ENCODE peak calls at places on chromosome X, in six cellular contexts. One of them, this sample, is unnamed.

GRCh38 chrX:71542411-71542810 is 9.5 kb downstream of the OGT start:
- DNase-seq in IMR-90: peak; percentile 77
- DNase-seq in OCI-LY7: no peak
- DNase-seq in CD8-positive, alpha-beta memory T cell: no peak
- DNase-seq in PC-9: peak; percentile 52
- DNase-seq in stomach: no peak
- DNase-seq in this sample: no peak

GRCh38 chrX:102138064-102138463 is 4.2 kb downstream of the TCEAL6 start:
- DNase-seq in IMR-90: no peak
- DNase-seq in OCI-LY7: no peak
- DNase-seq in CD8-positive, alpha-beta memory T cell: no peak
- DNase-seq in PC-9: no peak
- DNase-seq in stomach: no peak
- DNase-seq in this sample: no peak

GRCh38 chrX:108341947-108342346 is 96.3 kb downstream of the COL4A6 start:
- DNase-seq in IMR-90: no peak
- DNase-seq in OCI-LY7: no peak
- DNase-seq in CD8-positive, alpha-beta memory T cell: no peak
- DNase-seq in PC-9: no peak
- DNase-seq in stomach: no peak
- DNase-seq in this sample: no peak

GRCh38 chrX:115595049-115595448 is 34.1 kb downstream of the PLS3 start:
- DNase-seq in IMR-90: no peak
- DNase-seq in OCI-LY7: no peak
- DNase-seq in CD8-positive, alpha-beta memory T cell: no peak
- DNase-seq in PC-9: no peak
- DNase-seq in stomach: no peak
- DNase-seq in this sample: no peak

GRCh38 chrX:150805736-150806135 is 92.7 kb downstream of the CD99L2 start:
- DNase-seq in IMR-90: peak; percentile 1
- DNase-seq in OCI-LY7: no peak
- DNase-seq in CD8-positive, alpha-beta memory T cell: no peak
- DNase-seq in PC-9: no peak
- DNase-seq in stomach: no peak
- DNase-seq in this sample: no peak

GRCh38 chrX:110509778-110510510 is 151.3 kb downstream of the RTL9 start:
- DNase-seq in IMR-90: no peak
- DNase-seq in OCI-LY7: no peak
- DNase-seq in CD8-positive, alpha-beta memory T cell: no peak
- DNase-seq in PC-9: peak; percentile 72
- DNase-seq in stomach: no peak
- DNase-seq in this sample: no peak

GRCh38 chrX:152637649-152638442 is at the start of gene GABRQ:
- DNase-seq in IMR-90: no peak
- DNase-seq in OCI-LY7: no peak
- DNase-seq in CD8-positive, alpha-beta memory T cell: no peak
- DNase-seq in PC-9: no peak
- DNase-seq in stomach: peak; percentile 29
- DNase-seq in this sample: peak; percentile 67

GRCh38 chrX:63250253-63250868 is 100.8 kb downstream of the SPIN4 start:
- DNase-seq in IMR-90: peak; percentile 85
- DNase-seq in OCI-LY7: peak; percentile 64
- DNase-seq in CD8-positive, alpha-beta memory T cell: no peak
- DNase-seq in PC-9: peak; percentile 66
- DNase-seq in stomach: peak; percentile 26
- DNase-seq in this sample: no peak

GRCh38 chrX:46757593-46757992 is 1.3 kb downstream of the SLC9A7 start:
- DNase-seq in IMR-90: peak; percentile 33
- DNase-seq in OCI-LY7: peak; percentile 13
- DNase-seq in CD8-positive, alpha-beta memory T cell: no peak
- DNase-seq in PC-9: no peak
- DNase-seq in stomach: no peak
- DNase-seq in this sample: no peak

GRCh38 chrX:131762802-131763234 is 218.9 kb downstream of the OR13H1 start:
- DNase-seq in IMR-90: peak; percentile 77
- DNase-seq in OCI-LY7: no peak
- DNase-seq in CD8-positive, alpha-beta memory T cell: no peak
- DNase-seq in PC-9: no peak
- DNase-seq in stomach: peak; percentile 48
- DNase-seq in this sample: no peak

GRCh38 chrX:16445166-16445752 is 204.7 kb upstream of the S100G start:
- DNase-seq in IMR-90: peak; percentile 47
- DNase-seq in OCI-LY7: peak; percentile 48
- DNase-seq in CD8-positive, alpha-beta memory T cell: peak; percentile 6
- DNase-seq in PC-9: no peak
- DNase-seq in stomach: peak; percentile 39
- DNase-seq in this sample: no peak

GRCh38 chrX:16826207-16826606 is 39.9 kb downstream of the TXLNG start:
- DNase-seq in IMR-90: peak; percentile 74
- DNase-seq in OCI-LY7: peak; percentile 45
- DNase-seq in CD8-positive, alpha-beta memory T cell: no peak
- DNase-seq in PC-9: peak; percentile 46
- DNase-seq in stomach: no peak
- DNase-seq in this sample: no peak

GRCh38 chrX:118475903-118476302 is 19.7 kb upstream of the DOCK11 start:
- DNase-seq in IMR-90: no peak
- DNase-seq in OCI-LY7: no peak
- DNase-seq in CD8-positive, alpha-beta memory T cell: no peak
- DNase-seq in PC-9: peak; percentile 82
- DNase-seq in stomach: no peak
- DNase-seq in this sample: no peak

GRCh38 chrX:127112726-127113125 is 293.2 kb downstream of the PRR32 start:
- DNase-seq in IMR-90: no peak
- DNase-seq in OCI-LY7: no peak
- DNase-seq in CD8-positive, alpha-beta memory T cell: no peak
- DNase-seq in PC-9: no peak
- DNase-seq in stomach: no peak
- DNase-seq in this sample: no peak

GRCh38 chrX:11591712-11592351 is 73.9 kb downstream of the ARHGAP6 start:
- DNase-seq in IMR-90: no peak
- DNase-seq in OCI-LY7: peak; percentile 1
- DNase-seq in CD8-positive, alpha-beta memory T cell: no peak
- DNase-seq in PC-9: no peak
- DNase-seq in stomach: no peak
- DNase-seq in this sample: no peak

GRCh38 chrX:115562492-115562872 is 1.5 kb downstream of the PLS3 start:
- DNase-seq in IMR-90: peak; percentile 51
- DNase-seq in OCI-LY7: no peak
- DNase-seq in CD8-positive, alpha-beta memory T cell: no peak
- DNase-seq in PC-9: peak; percentile 66
- DNase-seq in stomach: no peak
- DNase-seq in this sample: no peak

DNA sequence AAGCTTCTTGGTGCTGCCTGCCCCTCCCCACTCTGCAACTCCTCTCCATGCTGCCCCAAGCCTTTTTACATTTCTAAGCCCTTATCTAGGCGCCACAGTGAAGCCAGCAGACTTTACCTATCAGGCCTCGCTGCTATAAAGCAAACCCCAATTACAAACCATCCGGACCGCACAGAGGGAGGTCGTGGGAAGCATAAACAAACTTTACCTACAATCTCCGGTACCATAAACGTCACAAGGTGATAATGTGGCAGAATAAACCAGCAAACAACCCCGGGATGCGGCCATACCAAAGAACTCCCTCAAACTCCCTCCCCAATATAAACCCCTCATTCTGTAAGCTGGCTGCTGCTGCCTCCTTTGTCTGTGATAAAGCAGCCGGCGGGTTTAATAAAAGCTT is 54.0 kb upstream of the ZCCHC13 start:
- DNase-seq in IMR-90: no peak
- DNase-seq in OCI-LY7: no peak
- DNase-seq in CD8-positive, alpha-beta memory T cell: no peak
- DNase-seq in PC-9: no peak
- DNase-seq in stomach: no peak
- DNase-seq in this sample: no peak
- H3K27ac ChIP-seq in IMR-90: peak overlapping the region; percentile 55
- H3K27ac ChIP-seq in OCI-LY7: no peak overlapping the region
- H3K27ac ChIP-seq in CD8-positive, alpha-beta memory T cell: no peak overlapping the region
- H3K27ac ChIP-seq in PC-9: peak overlapping the region; percentile 81
- H3K27ac ChIP-seq in stomach: peak overlapping the region; percentile 55
- H3K27ac ChIP-seq in this sample: peak overlapping the region; percentile 24

DNA sequence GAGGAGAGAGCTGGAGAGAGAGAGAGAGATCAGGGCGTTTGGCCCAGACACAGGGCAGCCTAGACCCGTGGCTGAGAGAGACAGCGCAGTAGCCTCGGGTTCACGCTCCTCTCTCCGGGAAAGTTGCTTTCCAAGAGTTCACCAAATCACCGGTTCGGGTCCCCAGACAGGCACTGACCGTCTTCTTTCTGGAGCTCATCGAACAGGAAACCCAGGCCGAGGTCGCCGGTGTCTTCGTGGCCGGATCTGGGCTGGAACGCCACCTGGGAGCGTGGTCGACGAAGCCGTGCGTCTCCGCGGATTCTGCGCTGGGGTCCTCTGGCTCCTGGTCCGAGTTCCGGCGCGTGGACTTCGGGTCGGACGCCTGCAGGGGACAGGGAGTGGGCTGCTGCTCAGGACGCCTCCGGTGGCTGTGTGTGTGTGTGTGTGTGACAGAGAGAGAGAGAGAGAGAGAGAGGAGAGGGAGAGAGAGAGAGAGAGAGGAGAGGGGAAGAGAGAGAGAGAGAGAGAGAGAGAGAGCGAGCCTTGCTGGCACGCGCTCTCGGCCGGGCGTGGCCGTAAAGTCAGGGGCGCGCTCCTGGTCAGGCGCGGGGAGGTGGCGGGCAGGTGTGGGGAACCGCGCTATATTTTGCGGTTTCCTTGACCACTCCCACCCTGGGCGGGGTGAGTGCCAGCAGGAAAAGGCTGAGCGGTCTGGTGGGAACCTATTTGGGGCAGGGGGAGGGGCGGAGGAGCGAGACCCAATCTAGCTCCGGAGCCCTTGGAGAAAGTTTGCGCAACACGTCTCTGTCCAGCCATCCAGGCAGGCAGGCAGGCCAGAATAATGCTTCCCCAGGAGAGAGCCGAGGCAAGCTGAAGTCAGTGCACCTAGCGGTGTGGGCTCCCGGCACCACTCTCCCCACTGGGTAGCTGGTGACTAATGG is 62.1 kb downstream of the RHOXF2B start:
- DNase-seq in IMR-90: no peak
- DNase-seq in OCI-LY7: no peak
- DNase-seq in CD8-positive, alpha-beta memory T cell: no peak
- DNase-seq in PC-9: no peak
- DNase-seq in stomach: no peak
- DNase-seq in this sample: peak; percentile 67
- H3K4me3 ChIP-seq in IMR-90: no peak overlapping the region
- H3K4me3 ChIP-seq in OCI-LY7: no peak overlapping the region
- H3K4me3 ChIP-seq in CD8-positive, alpha-beta memory T cell: no peak overlapping the region
- H3K4me3 ChIP-seq in PC-9: no peak overlapping the region
- H3K4me3 ChIP-seq in stomach: peak overlapping the region; percentile 43
- H3K4me3 ChIP-seq in this sample: peak overlapping the region; percentile 29

GRCh38 chrX:9665113-9665512 is 100.5 kb downstream of the GPR143 start:
- DNase-seq in IMR-90: no peak
- DNase-seq in OCI-LY7: no peak
- DNase-seq in CD8-positive, alpha-beta memory T cell: no peak
- DNase-seq in PC-9: no peak
- DNase-seq in stomach: no peak
- DNase-seq in this sample: no peak

GRCh38 chrX:9671998-9672397 is 93.6 kb downstream of the GPR143 start:
- DNase-seq in IMR-90: no peak
- DNase-seq in OCI-LY7: no peak
- DNase-seq in CD8-positive, alpha-beta memory T cell: no peak
- DNase-seq in PC-9: no peak
- DNase-seq in stomach: no peak
- DNase-seq in this sample: no peak

GRCh38 chrX:9668537-9668936 is 97.1 kb downstream of the GPR143 start:
- DNase-seq in IMR-90: peak; percentile 75
- DNase-seq in OCI-LY7: no peak
- DNase-seq in CD8-positive, alpha-beta memory T cell: no peak
- DNase-seq in PC-9: no peak
- DNase-seq in stomach: no peak
- DNase-seq in this sample: no peak

GRCh38 chrX:9676311-9676710 is 89.3 kb downstream of the GPR143 start:
- DNase-seq in IMR-90: no peak
- DNase-seq in OCI-LY7: no peak
- DNase-seq in CD8-positive, alpha-beta memory T cell: no peak
- DNase-seq in PC-9: no peak
- DNase-seq in stomach: no peak
- DNase-seq in this sample: no peak

DNA sequence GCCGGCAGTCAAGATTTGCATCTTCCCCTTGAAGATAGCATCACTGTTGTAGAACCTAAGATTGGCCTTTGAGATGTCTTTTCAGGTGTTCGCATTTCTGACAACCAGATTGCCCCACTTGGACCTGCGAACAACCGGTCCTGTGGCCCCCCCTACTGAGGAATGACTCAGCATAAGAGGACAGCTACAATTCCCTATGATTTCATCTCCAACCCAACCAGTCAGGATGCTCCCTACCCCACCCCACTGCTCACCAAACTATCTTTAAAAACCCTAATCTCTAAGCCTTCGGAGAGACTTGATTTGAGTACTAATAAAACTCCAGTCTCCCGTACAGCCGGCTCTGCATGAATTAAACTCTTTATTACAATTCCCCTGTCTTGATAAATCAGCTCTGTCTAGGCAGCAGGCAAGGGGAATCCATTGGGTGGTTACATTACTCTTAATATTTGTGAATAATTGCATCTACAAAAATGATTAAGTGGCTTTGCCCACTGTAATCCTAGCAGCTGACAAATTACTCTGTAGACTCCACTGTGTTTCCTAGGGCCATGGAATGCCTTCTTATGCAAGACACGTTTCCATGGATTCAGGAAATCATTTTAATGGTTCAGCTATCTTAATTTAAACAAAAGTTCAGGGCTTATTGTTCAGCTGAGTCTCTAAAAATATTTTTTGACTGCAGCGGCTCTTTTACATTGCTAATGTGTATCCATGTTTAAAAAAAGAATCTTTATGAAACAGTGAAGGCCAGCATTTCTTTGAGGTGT is 95.3 kb downstream of the GPR143 start:
- DNase-seq in IMR-90: peak; percentile 66
- DNase-seq in OCI-LY7: no peak
- DNase-seq in CD8-positive, alpha-beta memory T cell: no peak
- DNase-seq in PC-9: no peak
- DNase-seq in stomach: no peak
- DNase-seq in this sample: no peak
- H3K27ac ChIP-seq in IMR-90: peak overlapping the region; percentile 69
- H3K27ac ChIP-seq in OCI-LY7: no peak overlapping the region
- H3K27ac ChIP-seq in CD8-positive, alpha-beta memory T cell: no peak overlapping the region
- H3K27ac ChIP-seq in PC-9: no peak overlapping the region
- H3K27ac ChIP-seq in stomach: no peak overlapping the region
- H3K27ac ChIP-seq in this sample: no peak overlapping the region

GRCh38 chrX:69543572-69543971 is 39.4 kb downstream of the NALF2 start:
- DNase-seq in IMR-90: no peak
- DNase-seq in OCI-LY7: no peak
- DNase-seq in CD8-positive, alpha-beta memory T cell: no peak
- DNase-seq in PC-9: no peak
- DNase-seq in stomach: no peak
- DNase-seq in this sample: no peak

GRCh38 chrX:69541959-69542358 is 37.8 kb downstream of the NALF2 start:
- DNase-seq in IMR-90: no peak
- DNase-seq in OCI-LY7: no peak
- DNase-seq in CD8-positive, alpha-beta memory T cell: no peak
- DNase-seq in PC-9: no peak
- DNase-seq in stomach: no peak
- DNase-seq in this sample: no peak

GRCh38 chrX:69539437-69539836 is 35.3 kb downstream of the NALF2 start:
- DNase-seq in IMR-90: no peak
- DNase-seq in OCI-LY7: peak; percentile 77
- DNase-seq in CD8-positive, alpha-beta memory T cell: no peak
- DNase-seq in PC-9: no peak
- DNase-seq in stomach: no peak
- DNase-seq in this sample: no peak

GRCh38 chrX:69535661-69536060 is 31.5 kb downstream of the NALF2 start:
- DNase-seq in IMR-90: no peak
- DNase-seq in OCI-LY7: no peak
- DNase-seq in CD8-positive, alpha-beta memory T cell: no peak
- DNase-seq in PC-9: no peak
- DNase-seq in stomach: no peak
- DNase-seq in this sample: no peak

GRCh38 chrX:69538321-69538876 is 34.3 kb downstream of the NALF2 start:
- DNase-seq in IMR-90: peak; percentile 16
- DNase-seq in OCI-LY7: peak; percentile 26
- DNase-seq in CD8-positive, alpha-beta memory T cell: peak; percentile 51
- DNase-seq in PC-9: no peak
- DNase-seq in stomach: peak; percentile 79
- DNase-seq in this sample: peak; percentile 87
- H3K4me3 ChIP-seq in IMR-90: no peak overlapping the region
- H3K4me3 ChIP-seq in OCI-LY7: no peak overlapping the region
- H3K4me3 ChIP-seq in CD8-positive, alpha-beta memory T cell: no peak overlapping the region
- H3K4me3 ChIP-seq in PC-9: no peak overlapping the region
- H3K4me3 ChIP-seq in stomach: peak overlapping the region; percentile 45
- H3K4me3 ChIP-seq in this sample: peak overlapping the region; percentile 45